ENCODE peak calls at places on chromosomes 11 and 22, in nine cellular contexts. S, J, E, X, D, C, Y, W and F are unnamed samples.

GRCh38 chr11:61881397-61881796 is 9.9 kb downstream of the FADS3 start:
- DNase-seq in E (no peak), C (no peak), D (no peak), X (no peak), S (peak), Y (no peak), J (no peak), W (no peak), F (no peak)

GRCh38 chr22:41226728-41227655 is 13.7 kb downstream of the CHADL start:
- DNase-seq in S (no peak), C (no peak), D (no peak), X (no peak), J (no peak), W (no peak), E (no peak), Y (no peak), F (no peak)

GRCh38 chr22:19997561-19998231 is 18.9 kb downstream of the ARVCF start:
- DNase-seq in E (no peak), W (no peak), S (no peak), J (no peak), Y (no peak), D (no peak), X (no peak), C (no peak), F (no peak)

GRCh38 chr22:42949159-42949558 is 65.8 kb downstream of the PACSIN2 start:
- DNase-seq in J (no peak), C (no peak), E (no peak), X (peak), W (no peak), D (no peak), S (peak), Y (no peak), F (no peak)

GRCh38 chr11:22479986-22480740 is 142.0 kb downstream of the SLC17A6 start:
- DNase-seq in X (no peak), E (no peak), C (no peak), Y (no peak), S (no peak), W (no peak), D (no peak), J (no peak), F (no peak)

GRCh38 chr11:67033661-67034166 is 10.8 kb downstream of the SYT12 start:
- DNase-seq in J (no peak), W (no peak), E (no peak), Y (no peak), X (no peak), S (peak), C (no peak), D (no peak), F (no peak)

GRCh38 chr22:37533995-37534394 is 14.8 kb upstream of the CARD10 start:
- DNase-seq in Y (no peak), E (peak), X (no peak), J (no peak), W (no peak), S (peak), D (peak), C (no peak), F (no peak)

GRCh38 chr22:44196731-44197131 is 16.0 kb downstream of the PARVG start:
- DNase-seq in J (no peak), W (no peak), C (no peak), X (no peak), E (no peak), S (no peak), D (no peak), Y (no peak), F (no peak)

GRCh38 chr11:83583953-83584352 is 297.8 kb upstream of the CCDC90B start:
- DNase-seq in C (no peak), J (no peak), Y (no peak), S (peak), W (no peak), X (no peak), D (no peak), E (peak), F (no peak)